ENCODE peak calls at places on chromosomes 13 and 19, in five cellular contexts. F is kidney glomerular epithelial cell; E is foreskin fibroblast; O is stimulated activated CD4-positive, alpha-beta T cell treated with anti-CD3 and anti-CD28 coated beads, Interleukin-2, amount 100 ng/mL, for 48 hours; N is type B pancreatic cell. D is an unnamed sample.

GRCh38 chr19:23527797-23528196 is 132.5 kb upstream of the ZNF91 start:
- DNase-seq in O (no peak), N (no peak), E (no peak), F (no peak), D (no peak)

GRCh38 chr19:11479090-11479469 is 1.8 kb downstream of the ELAVL3 start:
- DNase-seq in F (no peak), N (no peak), O (no peak), E (no peak), D (no peak)

GRCh38 chr13:113050856-113051431 is 54.6 kb upstream of the F7 start:
- DNase-seq in E (no peak), O (no peak), F (no peak), N (no peak), D (no peak)

GRCh38 chr19:58469241-58470013 is 2.5 kb downstream of the ZNF324 start:
- DNase-seq in N (no peak), E (no peak), O (no peak), F (no peak), D (no peak)

GRCh38 chr13:111316161-111316730 is 4.2 kb upstream of the TEX29 start:
- DNase-seq in E (no peak), F (no peak), N (peak; percentile 49), O (no peak), D (no peak)

GRCh38 chr13:109835321-109835720 is 48.9 kb upstream of the IRS2 start:
- DNase-seq in N (no peak), E (no peak), F (no peak), O (no peak), D (no peak)

GRCh38 chr19:47161876-47162489 is 31.3 kb downstream of the SAE1 start:
- DNase-seq in O (no peak), F (no peak), N (no peak), E (peak; percentile 30), D (no peak)

GRCh38 chr13:99218545-99218944 is 17.9 kb downstream of the UBAC2 start:
- DNase-seq in E (no peak), F (no peak), O (no peak), N (no peak), D (no peak)

GRCh38 chr19:16834747-16835146 is 5.5 kb downstream of the SIN3B start:
- DNase-seq in N (no peak), E (no peak), O (no peak), F (no peak), D (no peak)

GRCh38 chr19:2084993-2085720 is 11.0 kb downstream of the MOB3A start:
- DNase-seq in E (no peak), N (no peak), O (peak; percentile 90), F (no peak), D (no peak)

GRCh38 chr19:17575871-17576757 is 20.7 kb downstream of the COLGALT1 start:
- DNase-seq in O (no peak), E (no peak), N (no peak), F (no peak), D (no peak)

GRCh38 chr19:13244920-13245319 is 94.7 kb downstream of the IER2 start:
- DNase-seq in N (no peak), F (no peak), E (no peak), O (no peak), D (no peak)

GRCh38 chr19:6099633-6100032 is 10.7 kb downstream of the RFX2 start:
- DNase-seq in N (no peak), O (no peak), F (no peak), E (no peak), D (no peak)

GRCh38 chr13:44063881-44064280 is 184.2 kb downstream of the LACC1 start:
- DNase-seq in N (no peak), F (no peak), O (no peak), E (peak; percentile 38), D (no peak)

GRCh38 chr19:13082192-13083007 is 20.3 kb downstream of the LYL1 start:
- DNase-seq in O (no peak), E (no peak), N (no peak), F (no peak), D (no peak)

GRCh38 chr13:109673477-109673876 is 112.9 kb downstream of the IRS2 start:
- DNase-seq in E (peak; percentile 18), N (no peak), O (no peak), F (no peak), D (no peak)

GRCh38 chr13:20131057-20131832 is 29.6 kb downstream of the GJA3 start:
- DNase-seq in F (no peak), E (no peak), O (no peak), N (peak; percentile 47), D (peak; percentile 43)

GRCh38 chr13:80265348-80265747 is 75.6 kb downstream of the SPRY2 start:
- DNase-seq in F (no peak), N (no peak), O (no peak), E (no peak), D (no peak)

GRCh38 chr13:24385902-24386301 is 76.5 kb downstream of the C1QTNF9 start:
- DNase-seq in E (no peak), F (no peak), N (no peak), O (no peak), D (no peak)

GRCh38 chr13:52118595-52118994 is 10.3 kb downstream of the NEK5 start:
- DNase-seq in F (no peak), N (no peak), O (no peak), E (no peak), D (no peak)

GRCh38 chr13:89514534-89515312 is 1832.8 kb upstream of the MIR17HG start:
- DNase-seq in O (no peak), F (peak; percentile 85), N (no peak), E (no peak), D (no peak)

GRCh38 chr19:18321729-18322091 is 1.2 kb downstream of the LSM4 start:
- DNase-seq in E (no peak), O (no peak), N (no peak), F (no peak), D (no peak)